ENCODE peak calls at places on chromosomes 11 and 22, in six cellular contexts. V is NCI-H460, A is caudate nucleus, F is DMS53, Z is iris pigment epithelial cell, R is nephron progenitor cell. N is an unnamed sample.
A peak's percentile ranks its signal among the peaks of the same experiment; 100 is the strongest.

GRCh38 chr11:1377231-1377780 is 12.4 kb upstream of the BRSK2 start:
- DNase-seq in V (no peak), A (no peak), F (no peak), Z (no peak), R (no peak), N (no peak)

GRCh38 chr11:48017105-48017874 is 36.9 kb downstream of the PTPRJ start:
- DNase-seq in V (no peak), A (no peak), F (no peak), Z (no peak), R (no peak), N (no peak)

GRCh38 chr22:45931042-45931441 is 45.9 kb downstream of the WNT7B start:
- DNase-seq in V (no peak), A (no peak), F (no peak), Z (no peak), R (no peak), N (no peak)

GRCh38 chr11:134414772-134415765 is 3.0 kb upstream of the B3GAT1 start:
- DNase-seq in V (no peak), A (no peak), F (no peak), Z (no peak), R (no peak), N (no peak)

GRCh38 chr11:34342008-34342533 is 15.7 kb downstream of the ABTB2 start:
- DNase-seq in V (no peak), A (no peak), F (no peak), Z (no peak), R (no peak), N (no peak)

GRCh38 chr22:23216331-23217170 is 36.2 kb downstream of the BCR start:
- DNase-seq in V (no peak), A (no peak), F (no peak), Z (no peak), R (no peak), N (no peak)

GRCh38 chr11:78039391-78039918 is 16.4 kb upstream of the KCTD14 start:
- DNase-seq in V (no peak), A (no peak), F (no peak), Z (no peak), R (no peak), N (no peak)

GRCh38 chr11:124670732-124671131 is 2.8 kb downstream of the SIAE start:
- DNase-seq in V (no peak), A (no peak), F (no peak), Z (peak; percentile 5), R (no peak), N (no peak)

GRCh38 chr11:39021542-39021941 is 2423.5 kb upstream of the RAG2 start:
- DNase-seq in V (no peak), A (no peak), F (no peak), Z (no peak), R (no peak), N (no peak)

GRCh38 chr11:75539459-75540022 is 13.8 kb upstream of the GDPD5 start:
- DNase-seq in V (no peak), A (no peak), F (no peak), Z (no peak), R (no peak), N (no peak)

GRCh38 chr22:36540867-36541642 is 12.1 kb upstream of the EIF3D start:
- DNase-seq in V (no peak), A (no peak), F (no peak), Z (peak; percentile 27), R (no peak), N (peak; percentile 32)